ENCODE peak calls at places on chromosome 7, in four cellular contexts. Z is heart right ventricle, M is aorta, P is IMR-90. T is an unnamed sample. For H3K27me3, the result is how much of the 10 kb centered on the place peaks cover.

GRCh38 chr7:107044347-107045194 is at the start of gene PRKAR2B:
- DNase-seq in Z (peak), M (peak), P (peak), T (peak)

GRCh38 chr7:152541892-152542291 is 106.1 kb upstream of the KMT2C start:
- DNase-seq in Z (no peak), M (peak), P (no peak), T (no peak)

GRCh38 chr7:82223580-82223979 is 220.0 kb downstream of the CACNA2D1 start:
- DNase-seq in Z (no peak), M (no peak), P (no peak), T (no peak)

GRCh38 chr7:33686001-33686591 is 219.2 kb upstream of the BMPER start:
- DNase-seq in Z (no peak), M (no peak), P (no peak), T (peak)

GRCh38 chr7:112990619-112991018 is 96.0 kb downstream of the GPR85 start:
- DNase-seq in Z (no peak), M (no peak), P (peak), T (no peak)

GRCh38 chr7:35802102-35802466 is 1.2 kb downstream of the SEPTIN7 start:
- DNase-seq in Z (no peak), M (no peak), P (no peak), T (no peak)

GRCh38 chr7:93889261-93889660 is 1.3 kb downstream of the TFPI2 start:
- DNase-seq in Z (no peak), M (no peak), P (peak), T (no peak)

GRCh38 chr7:35359423-35359822 is 105.5 kb upstream of the TBX20 start:
- DNase-seq in Z (no peak), M (no peak), P (no peak), T (no peak)

GRCh38 chr7:24378871-24379608 is 95.0 kb downstream of the NPY start:
- DNase-seq in Z (no peak), M (no peak), P (peak), T (no peak)

GRCh38 chr7:15839415-15840100 is 153.1 kb upstream of the MEOX2 start:
- DNase-seq in Z (peak), M (peak), P (no peak), T (peak)

GRCh38 chr7:2412587-2413201 is 9.3 kb downstream of the CHST12 start:
- DNase-seq in Z (no peak), M (no peak), P (peak), T (no peak)

GRCh38 chr7:1019789-1020610 is 24.3 kb upstream of the GPR146 start:
- DNase-seq in Z (no peak), M (no peak), P (no peak), T (no peak)

GRCh38 chr7:80277434-80278427 is 143.1 kb downstream of the GNAI1 start:
- DNase-seq in Z (no peak), M (no peak), P (peak), T (no peak)

GRCh38 chr7:730501-731439 is 3.7 kb upstream of the PRKAR1B start:
- DNase-seq in Z (no peak), M (no peak), P (peak), T (peak)

GRCh38 chr7:98079891-98080653 is 26.6 kb upstream of the LMTK2 start:
- DNase-seq in Z (no peak), M (no peak), P (no peak), T (no peak)

GRCh38 chr7:93145324-93145723 is 2.9 kb downstream of the SAMD9L start:
- DNase-seq in Z (no peak), M (no peak), P (no peak), T (no peak)

GRCh38 chr7:11557627-11558026 is 274.4 kb downstream of the THSD7A start:
- DNase-seq in Z (no peak), M (no peak), P (no peak), T (peak)

GRCh38 chr7:8373856-8374255 is 59.6 kb upstream of the NXPH1 start:
- DNase-seq in Z (no peak), M (no peak), P (no peak), T (no peak)

GRCh38 chr7:77738871-77739270 is 42.6 kb downstream of the RSBN1L start:
- DNase-seq in Z (no peak), M (no peak), P (peak), T (no peak)

GRCh38 chr7:50824882-50825281 is 42.2 kb upstream of the GRB10 start:
- DNase-seq in Z (no peak), M (no peak), P (no peak), T (no peak)

GRCh38 chr7:133910761-133911160 is 216.4 kb upstream of the LRGUK start:
- DNase-seq in Z (no peak), M (no peak), P (no peak), T (no peak)

GRCh38 chr7:25389489-25390106 is 161.3 kb upstream of the NPVF start:
- DNase-seq in Z (no peak), M (no peak), P (peak), T (peak)

GRCh38 chr7:98194672-98195457 is 16.4 kb upstream of the BHLHA15 start:
- DNase-seq in Z (no peak), M (no peak), P (peak), T (no peak)

GRCh38 chr7:90569368-90569767 is 26.8 kb upstream of the CDK14 start:
- DNase-seq in Z (no peak), M (no peak), P (no peak), T (no peak)

GRCh38 chr7:142797799-142798377 is 27.1 kb downstream of the PRSS2 start:
- DNase-seq in Z (no peak), M (no peak), P (no peak), T (peak)

GRCh38 chr7:38178695-38179344 is 775 bp downstream of the STARD3NL start:
- DNase-seq in Z (no peak), M (no peak), P (peak), T (no peak)

GRCh38 chr7:51222916-51223315 is 93.7 kb downstream of the COBL start:
- DNase-seq in Z (no peak), M (no peak), P (no peak), T (no peak)

GRCh38 chr7:4556868-4557620 is 125.1 kb upstream of the FOXK1 start:
- DNase-seq in Z (no peak), M (no peak), P (peak), T (no peak)

GRCh38 chr7:112149734-112150133 is 56.5 kb downstream of the DOCK4 start:
- DNase-seq in Z (no peak), M (no peak), P (no peak), T (no peak)

GRCh38 chr7:27346531-27347260 is 104.1 kb downstream of the EVX1 start:
- DNase-seq in Z (no peak), M (peak), P (peak), T (peak)

GRCh38 chr7:48109848-48110663 is 21.0 kb downstream of the UPP1 start:
- DNase-seq in Z (peak), M (peak), P (peak), T (peak)

GRCh38 chr7:26868841-26869505 is 4.6 kb upstream of the SKAP2 start:
- DNase-seq in Z (no peak), M (no peak), P (peak), T (no peak)

GRCh38 chr7:43449577-43449976 is 133.3 kb upstream of the STK17A start:
- DNase-seq in Z (no peak), M (no peak), P (no peak), T (no peak)

GRCh38 chr7:28596245-28596935 is 184.1 kb downstream of the CREB5 start:
- DNase-seq in Z (no peak), M (no peak), P (peak), T (no peak)

GRCh38 chr7:139727151-139727705 is 50.6 kb downstream of the HIPK2 start:
- DNase-seq in Z (no peak), M (no peak), P (peak), T (no peak)

DNA sequence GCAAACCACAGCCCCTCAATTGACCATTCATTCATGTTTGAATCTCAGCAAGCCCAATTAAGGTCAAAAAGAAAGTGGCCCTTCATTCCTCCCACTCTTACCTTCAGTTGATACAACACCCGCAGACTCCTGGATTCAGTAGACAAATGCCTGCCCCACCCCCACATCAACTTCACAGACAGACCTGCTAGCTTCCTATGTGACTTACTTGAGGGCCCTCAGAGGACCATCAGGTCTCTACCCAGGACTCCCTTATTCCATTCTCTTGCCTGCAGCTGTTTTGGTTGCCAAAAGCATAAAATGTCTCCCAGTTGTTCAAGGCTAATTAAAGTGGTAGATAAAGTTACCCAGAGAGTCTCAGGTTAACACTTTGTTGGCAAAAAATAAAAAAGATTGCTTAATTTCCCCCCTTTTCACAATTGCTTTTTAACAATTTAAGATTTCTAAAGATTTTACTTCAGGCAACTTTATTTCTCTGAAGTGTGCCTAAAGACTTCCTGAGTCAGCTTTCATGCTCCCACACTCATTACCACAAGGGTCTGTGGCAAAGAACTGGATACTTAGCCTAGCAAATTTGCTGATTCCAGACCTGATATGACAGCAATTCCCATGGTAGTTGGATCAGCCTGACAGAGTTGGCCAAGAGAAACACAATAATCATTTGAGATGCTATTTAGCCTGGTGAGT is 3.3 kb upstream of the MTERF1 start:
- DNase-seq in Z (no peak), M (no peak), P (no peak), T (no peak)
- H3K4me3 ChIP-seq in Z (no peak), M (no peak), P (no peak), T (no peak)

DNA sequence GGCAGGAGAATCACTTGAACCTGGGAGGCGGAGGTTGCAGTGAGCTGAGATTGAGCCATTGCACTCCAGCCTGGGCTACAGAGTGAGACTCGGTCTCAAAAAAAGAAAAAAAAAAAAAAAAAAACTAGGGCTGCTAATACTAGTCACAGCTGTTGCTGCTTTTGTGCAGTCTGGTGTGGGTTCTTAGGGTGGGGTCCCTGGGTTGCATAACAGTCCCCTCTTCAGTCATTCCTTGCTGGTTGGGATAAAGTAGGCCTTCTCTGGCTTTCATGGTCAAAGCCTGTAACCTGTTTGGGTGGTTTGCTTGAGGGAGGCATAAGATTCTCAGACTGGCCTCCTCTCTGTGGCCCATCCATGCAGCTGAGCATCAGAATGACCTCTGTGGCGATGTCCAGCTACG is 14.1 kb downstream of the SSMEM1 start:
- DNase-seq in Z (no peak), M (no peak), P (no peak), T (no peak)
- H3K27me3 ChIP-seq in Z (under half), M (under half), P (under half), T (under half)

GRCh38 chr7:12714436-12714737 is 27.0 kb downstream of the ARL4A start:
- DNase-seq in Z (no peak), M (no peak), P (no peak), T (no peak)

GRCh38 chr7:12715372-12716133 is 28.1 kb downstream of the ARL4A start:
- DNase-seq in Z (peak), M (no peak), P (peak), T (peak)

GRCh38 chr7:12712236-12712635 is 24.8 kb downstream of the ARL4A start:
- DNase-seq in Z (no peak), M (no peak), P (no peak), T (no peak)

GRCh38 chr7:12716134-12716667 is 28.8 kb downstream of the ARL4A start:
- DNase-seq in Z (no peak), M (no peak), P (no peak), T (no peak)

DNA sequence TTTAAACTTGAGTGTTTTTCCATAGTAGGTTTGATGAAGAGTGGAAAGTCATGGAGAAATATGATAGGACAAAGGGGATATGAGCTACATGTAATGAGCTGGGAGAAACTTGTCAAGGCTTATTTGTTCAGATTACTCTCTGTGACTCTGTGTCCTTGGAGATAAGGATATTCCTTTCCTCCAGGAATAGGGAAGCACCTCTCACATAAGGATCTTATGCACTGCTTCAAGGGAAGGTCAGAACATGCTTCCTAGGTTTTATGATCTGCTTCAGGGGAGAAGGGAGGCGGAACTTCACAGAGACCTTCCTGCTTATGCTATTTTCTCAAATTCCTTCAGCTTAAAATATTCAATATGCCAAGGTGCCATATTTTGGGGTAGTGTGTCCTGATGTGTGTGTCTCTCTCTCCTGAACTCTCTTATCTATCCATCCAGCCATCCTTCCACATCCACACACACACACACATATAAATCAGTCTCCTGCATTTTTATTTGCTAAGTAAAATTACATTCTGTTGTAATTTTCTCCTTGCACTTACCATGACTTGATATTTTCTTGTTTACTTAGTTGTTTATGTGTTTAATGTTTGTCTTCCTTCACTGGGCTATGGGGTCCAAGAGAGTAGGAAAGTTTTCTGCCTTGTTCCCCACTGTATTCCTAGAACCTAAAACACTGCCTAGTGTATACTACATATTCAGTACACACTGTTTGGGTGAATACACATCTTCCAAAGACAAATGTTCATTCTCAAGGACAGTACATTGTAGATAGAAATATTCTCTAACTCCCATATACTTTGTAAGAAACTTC is 26.4 kb downstream of the ARL4A start:
- DNase-seq in Z (no peak), M (no peak), P (no peak), T (no peak)
- H3K4me3 ChIP-seq in Z (no peak), M (no peak), P (no peak), T (no peak)

DNA sequence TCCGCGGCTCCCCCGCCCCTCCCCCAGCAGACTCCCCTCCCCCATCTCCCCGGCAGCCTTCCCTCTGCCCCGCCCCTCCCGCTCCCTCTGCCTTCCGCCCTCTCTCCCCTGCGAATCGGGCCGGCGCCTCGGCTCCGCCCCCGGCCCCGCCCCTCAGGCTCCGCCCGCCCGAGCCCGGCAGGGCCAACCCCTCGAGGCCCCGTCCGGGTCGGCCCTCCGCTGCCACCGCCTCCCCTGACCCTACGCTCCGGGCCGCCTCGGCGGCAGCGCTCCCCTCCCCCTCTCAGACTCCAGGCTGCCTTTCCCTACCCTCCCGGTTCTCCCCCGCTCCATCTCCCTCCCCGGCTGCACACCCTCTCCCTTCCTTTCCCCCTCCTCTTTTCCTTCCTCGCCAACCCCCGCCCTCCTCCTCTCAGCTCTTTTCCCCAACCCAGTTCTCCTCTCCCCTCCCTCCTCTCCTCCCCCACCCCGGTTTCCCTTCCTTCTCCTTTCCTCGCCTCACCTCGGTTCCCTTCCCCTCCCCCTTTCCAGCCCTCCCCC is 1.6 kb downstream of the ZNF467 start:
- DNase-seq in Z (peak), M (peak), P (peak), T (peak)
- H3K27me3 ChIP-seq in Z (under half), M (under half), P (under half), T (half or more)

GRCh38 chr7:131654249-131654558 is 97.8 kb upstream of the PODXL start:
- DNase-seq in Z (no peak), M (no peak), P (no peak), T (no peak)
- H3K4me3 ChIP-seq in Z (no peak), M (no peak), P (no peak), T (no peak)

DNA sequence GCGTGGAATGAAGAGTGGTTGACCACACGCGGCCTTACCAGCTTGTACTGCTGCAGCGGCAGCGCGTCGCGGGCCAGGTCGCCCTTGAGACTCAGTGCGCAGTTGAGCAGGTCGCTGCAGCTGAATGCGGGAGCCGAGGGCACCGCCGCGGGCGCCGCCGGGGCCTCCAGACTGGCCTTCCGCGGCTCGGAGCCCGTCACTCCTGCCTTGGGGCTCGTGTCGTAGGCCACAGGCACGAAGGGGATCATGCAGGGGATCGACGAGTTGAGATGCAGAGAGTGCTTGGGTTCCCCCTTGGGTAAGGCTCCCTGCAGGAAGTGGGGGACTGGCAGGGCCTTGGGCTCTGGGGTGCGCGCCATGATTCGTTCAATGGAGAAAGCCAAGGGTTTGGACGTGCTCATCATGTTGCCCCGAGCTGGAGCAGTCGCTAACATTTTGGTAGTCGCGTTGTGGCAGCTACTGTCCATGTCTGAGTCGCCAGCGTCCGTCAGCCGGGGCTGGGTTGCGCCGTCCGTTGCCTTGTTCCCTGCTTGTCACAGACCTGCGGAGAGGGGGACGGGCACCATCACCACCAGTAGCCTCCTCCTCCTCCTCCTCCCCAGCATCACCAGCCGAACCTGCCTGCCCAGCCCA is 463 bp downstream of the FEZF1 start:
- DNase-seq in Z (no peak), M (peak), P (no peak), T (peak)
- H3K27me3 ChIP-seq in Z (half or more), M (under half), P (half or more), T (half or more)

DNA sequence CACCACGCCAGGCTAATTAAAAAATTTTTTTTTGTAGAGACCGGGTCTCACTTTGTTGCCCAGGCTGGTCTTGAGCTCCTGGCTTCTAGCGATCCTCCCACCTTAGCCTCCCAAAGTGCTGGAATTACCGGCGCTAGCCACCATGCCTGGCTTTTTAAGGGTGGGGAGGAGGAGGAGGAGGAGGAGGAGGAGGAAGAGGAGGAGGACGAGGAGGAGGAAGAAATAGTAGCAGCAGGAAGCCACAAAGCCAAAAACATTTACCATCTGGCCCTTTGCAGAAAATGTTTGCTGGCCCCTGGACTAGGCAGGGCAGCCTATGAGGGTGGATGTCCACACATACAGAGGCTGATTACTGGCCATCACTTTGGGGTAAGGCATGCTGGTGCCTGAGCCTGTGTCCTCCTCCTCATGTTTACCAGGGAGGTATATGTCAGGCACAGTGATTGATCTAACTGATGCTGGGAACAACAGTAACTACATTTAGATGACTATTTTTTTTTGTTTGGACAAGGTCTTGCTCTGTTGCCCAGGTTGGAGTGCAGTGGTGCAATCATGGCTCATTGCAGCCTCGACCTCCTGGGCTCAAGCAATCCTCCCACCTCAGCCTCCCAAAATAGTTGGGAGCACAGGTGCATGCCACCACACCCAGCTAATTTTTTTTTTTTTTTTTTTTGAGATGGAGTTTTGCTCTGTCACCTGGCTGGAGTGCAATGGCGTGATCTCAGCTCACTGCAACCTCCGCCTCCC is 122.1 kb downstream of the HIP1 start:
- DNase-seq in Z (no peak), M (no peak), P (no peak), T (no peak)
- H3K4me3 ChIP-seq in Z (no peak), M (no peak), P (no peak), T (no peak)

T was measured in H7.